ENCODE peak calls at places on chromosomes 12 and 14, in seven cellular contexts. Z is sigmoid colon; I is smooth muscle cell of the brain vasculature; Q is Ammon's horn; T is epithelial cell of proximal tubule; M is IMR-90; N is stimulated activated CD4-positive, alpha-beta T cell treated with anti-CD3 and anti-CD28 coated beads, Interleukin-12 subunit alpha, Interleukin-12 subunit beta, amount 100 ng/mL, for 4 hours. J is an unnamed sample.

GRCh38 chr12:78802593-78802992 is 62.0 kb upstream of the SYT1 start:
- DNase-seq in Z (no peak), I (no peak), Q (no peak), T (no peak), M (peak; percentile 70), N (no peak), J (no peak)

GRCh38 chr12:120814203-120814902 is 88.7 kb downstream of the ACADS start:
- DNase-seq in Z (no peak), I (no peak), Q (no peak), T (no peak), M (no peak), N (no peak), J (no peak)

GRCh38 chr14:93702946-93703345 is 85.3 kb downstream of the PRIMA1 start:
- DNase-seq in Z (no peak), I (no peak), Q (no peak), T (no peak), M (no peak), N (no peak), J (no peak)

GRCh38 chr12:57011438-57012424 is 4.6 kb downstream of the TAC3 start:
- DNase-seq in Z (peak; percentile 26), I (no peak), Q (no peak), T (no peak), M (no peak), N (no peak), J (no peak)

GRCh38 chr12:82524636-82525035 is 162.1 kb upstream of the TMTC2 start:
- DNase-seq in Z (no peak), I (no peak), Q (no peak), T (no peak), M (no peak), N (no peak), J (no peak)

GRCh38 chr12:110317921-110318320 is 36.9 kb downstream of the ATP2A2 start:
- DNase-seq in Z (no peak), I (no peak), Q (peak; percentile 42), T (no peak), M (peak; percentile 68), N (no peak), J (no peak)

GRCh38 chr14:77186911-77187648 is 5.5 kb downstream of the TMEM63C start:
- DNase-seq in Z (peak; percentile 50), I (no peak), Q (no peak), T (no peak), M (peak; percentile 26), N (no peak), J (no peak)

GRCh38 chr12:109592195-109592904 is 18.8 kb downstream of the MVK start:
- DNase-seq in Z (no peak), I (no peak), Q (no peak), T (no peak), M (no peak), N (no peak), J (no peak)

GRCh38 chr12:58529114-58529665 is 391.1 kb downstream of the LRIG3 start:
- DNase-seq in Z (no peak), I (no peak), Q (no peak), T (no peak), M (peak; percentile 86), N (no peak), J (no peak)

GRCh38 chr12:108117163-108117849 is 11.8 kb upstream of the WSCD2 start:
- DNase-seq in Z (no peak), I (no peak), Q (no peak), T (no peak), M (no peak), N (no peak), J (no peak)

GRCh38 chr12:108622425-108622824 is 11.3 kb downstream of the SELPLG start:
- DNase-seq in Z (no peak), I (no peak), Q (no peak), T (no peak), M (no peak), N (no peak), J (no peak)

GRCh38 chr12:78641837-78642423 is 222.6 kb upstream of the SYT1 start:
- DNase-seq in Z (no peak), I (no peak), Q (no peak), T (no peak), M (peak; percentile 4), N (no peak), J (no peak)

GRCh38 chr12:30850684-30851083 is 75.9 kb upstream of the TSPAN11 start:
- DNase-seq in Z (no peak), I (no peak), Q (no peak), T (no peak), M (no peak), N (no peak), J (no peak)

GRCh38 chr12:53052419-53053222 is 2.8 kb downstream of the TNS2 start:
- DNase-seq in Z (peak; percentile 97), I (peak; percentile 80), Q (peak; percentile 97), T (no peak), M (peak; percentile 85), N (no peak), J (no peak)

GRCh38 chr14:22071001-22071400 is 397.4 kb upstream of the OR4E1 start:
- DNase-seq in Z (no peak), I (no peak), Q (no peak), T (no peak), M (no peak), N (no peak), J (peak; percentile 32)

GRCh38 chr14:77590845-77591506 is 25.5 kb downstream of the SPTLC2 start:
- DNase-seq in Z (no peak), I (no peak), Q (no peak), T (no peak), M (no peak), N (no peak), J (no peak)

GRCh38 chr14:100816950-100817901 is 8.7 kb upstream of the MEG3 start:
- DNase-seq in Z (no peak), I (no peak), Q (no peak), T (no peak), M (no peak), N (no peak), J (no peak)

GRCh38 chr14:75911883-75912282 is 69.9 kb downstream of the TGFB3 start:
- DNase-seq in Z (no peak), I (no peak), Q (peak; percentile 74), T (no peak), M (no peak), N (no peak), J (no peak)

GRCh38 chr12:13061377-13061776 is 17.2 kb downstream of the FAM234B start:
- DNase-seq in Z (no peak), I (no peak), Q (no peak), T (no peak), M (no peak), N (no peak), J (no peak)

GRCh38 chr14:56216631-56217379 is 98.6 kb downstream of the PELI2 start:
- DNase-seq in Z (no peak), I (no peak), Q (peak; percentile 84), T (no peak), M (peak; percentile 28), N (no peak), J (no peak)

GRCh38 chr14:69039287-69039628 is 60.2 kb upstream of the ACTN1 start:
- DNase-seq in Z (no peak), I (no peak), Q (no peak), T (peak; percentile 72), M (peak; percentile 76), N (no peak), J (no peak)

GRCh38 chr14:37340353-37340752 is 142.6 kb downstream of the MIPOL1 start:
- DNase-seq in Z (no peak), I (no peak), Q (no peak), T (no peak), M (no peak), N (no peak), J (no peak)

GRCh38 chr12:21476949-21477348 is 24.5 kb downstream of the RECQL start:
- DNase-seq in Z (no peak), I (peak; percentile 20), Q (no peak), T (no peak), M (peak; percentile 84), N (no peak), J (no peak)

GRCh38 chr12:103268831-103269514 is 226.8 kb downstream of the C12orf42 start:
- DNase-seq in Z (no peak), I (no peak), Q (no peak), T (no peak), M (no peak), N (no peak), J (no peak)

GRCh38 chr12:34402228-34402898 is 380.1 kb downstream of the ALG10 start:
- DNase-seq in Z (peak; percentile 43), I (no peak), Q (peak; percentile 0), T (no peak), M (no peak), N (no peak), J (no peak)

GRCh38 chr12:68336754-68337343 is 4.7 kb upstream of the MDM1 start:
- DNase-seq in Z (peak; percentile 76), I (no peak), Q (no peak), T (no peak), M (no peak), N (no peak), J (no peak)

GRCh38 chr12:19165446-19165845 is 35.9 kb downstream of the PLEKHA5 start:
- DNase-seq in Z (no peak), I (no peak), Q (no peak), T (no peak), M (no peak), N (no peak), J (no peak)

GRCh38 chr12:109156586-109156985 is 40.2 kb downstream of the ACACB start:
- DNase-seq in Z (peak; percentile 52), I (no peak), Q (no peak), T (no peak), M (no peak), N (no peak), J (no peak)

GRCh38 chr12:1836854-1837411 is 16.6 kb downstream of the LRTM2 start:
- DNase-seq in Z (peak; percentile 50), I (no peak), Q (peak; percentile 89), T (no peak), M (no peak), N (no peak), J (no peak)

GRCh38 chr12:132222096-132222807 is 78.0 kb downstream of the NOC4L start:
- DNase-seq in Z (no peak), I (no peak), Q (no peak), T (peak; percentile 51), M (peak; percentile 2), N (no peak), J (peak; percentile 27)

J was measured in effector memory CD8-positive, alpha-beta T cell.